ENCODE peak calls at places on chromosome 14, in six cellular contexts. V is AG04449, R is uterus, I is choroid plexus epithelial cell, Q is prostate gland, D is left ventricle myocardium inferior. P is an unnamed sample.

GRCh38 chr14:32102152-32102787 is 25.2 kb downstream of the ARHGAP5 start:
- DNase-seq in D (no peak), I (no peak), Q (no peak), R (no peak), V (no peak), P (no peak)

GRCh38 chr14:65170768-65171251 is 68.5 kb upstream of the MAX start:
- DNase-seq in R (no peak), D (no peak), V (no peak), I (peak; percentile 86), Q (no peak), P (peak; percentile 81)

GRCh38 chr14:30754778-30755177 is 119.6 kb upstream of the COCH start:
- DNase-seq in I (no peak), R (no peak), V (no peak), Q (no peak), D (no peak), P (no peak)

GRCh38 chr14:31449971-31450610 is 7.2 kb downstream of the DTD2 start:
- DNase-seq in Q (no peak), D (no peak), V (no peak), I (peak; percentile 76), R (no peak), P (peak; percentile 61)

GRCh38 chr14:62081012-62081612 is 318.9 kb downstream of the SNAPC1 start:
- DNase-seq in I (no peak), D (no peak), R (no peak), Q (no peak), V (no peak), P (no peak)

GRCh38 chr14:77140937-77141591 is 527 bp downstream of the ZDHHC22 start:
- DNase-seq in R (no peak), V (no peak), Q (no peak), I (peak; percentile 38), D (no peak), P (peak; percentile 3)

GRCh38 chr14:47438650-47439140 is 236.7 kb downstream of the MDGA2 start:
- DNase-seq in D (no peak), Q (no peak), R (no peak), V (no peak), I (peak; percentile 53), P (peak; percentile 10)

GRCh38 chr14:56057071-56057865 is 60.9 kb upstream of the PELI2 start:
- DNase-seq in V (no peak), R (no peak), Q (no peak), D (no peak), I (no peak), P (no peak)

GRCh38 chr14:56005580-56006053 is 112.6 kb upstream of the PELI2 start:
- DNase-seq in Q (no peak), D (no peak), R (no peak), I (no peak), V (peak; percentile 45), P (peak; percentile 72)

GRCh38 chr14:31950760-31951637 is 126.1 kb upstream of the ARHGAP5 start:
- DNase-seq in V (no peak), D (peak; percentile 61), I (peak; percentile 53), R (peak; percentile 67), Q (no peak), P (peak; percentile 62)

GRCh38 chr14:21668377-21668776 is 5.2 kb downstream of the OR4E1 start:
- DNase-seq in D (no peak), V (no peak), I (peak; percentile 30), R (no peak), Q (no peak), P (peak; percentile 89)

GRCh38 chr14:87990687-87991086 is 2.3 kb downstream of the GALC start:
- DNase-seq in R (no peak), I (no peak), V (no peak), D (no peak), Q (no peak), P (no peak)

GRCh38 chr14:103298620-103299019 is 35.4 kb upstream of the EIF5 start:
- DNase-seq in Q (no peak), D (no peak), R (no peak), V (no peak), I (no peak), P (no peak)
- TF ChIP-seq CTCF in Q (no peak), D (no peak), R (no peak), V (no peak), I (no peak), P (no peak)

GRCh38 chr14:34713122-34713680 is 1.2 kb downstream of the CFL2 start:
- DNase-seq in V (no peak), I (no peak), Q (no peak), R (no peak), D (no peak), P (no peak)

GRCh38 chr14:34711808-34712712 is 2.3 kb downstream of the CFL2 start:
- DNase-seq in V (no peak), R (no peak), I (no peak), D (no peak), Q (no peak), P (no peak)

GRCh38 chr14:34710006-34710405 is 4.4 kb downstream of the CFL2 start:
- DNase-seq in Q (no peak), I (no peak), R (no peak), V (no peak), D (no peak), P (no peak)

GRCh38 chr14:34711169-34711568 is 3.2 kb downstream of the CFL2 start:
- DNase-seq in R (peak; percentile 26), D (no peak), I (peak; percentile 96), Q (no peak), V (peak; percentile 93), P (peak; percentile 92)

GRCh38 chr14:34710744-34711143 is 3.6 kb downstream of the CFL2 start:
- DNase-seq in D (no peak), I (peak; percentile 44), V (no peak), R (no peak), Q (no peak), P (peak; percentile 25)
- H3K4me3 ChIP-seq in D (peak overlapping the region; percentile 92), I (no peak overlapping the region), V (no peak overlapping the region), R (no peak overlapping the region), Q (no peak overlapping the region), P (no peak overlapping the region)

DNA sequence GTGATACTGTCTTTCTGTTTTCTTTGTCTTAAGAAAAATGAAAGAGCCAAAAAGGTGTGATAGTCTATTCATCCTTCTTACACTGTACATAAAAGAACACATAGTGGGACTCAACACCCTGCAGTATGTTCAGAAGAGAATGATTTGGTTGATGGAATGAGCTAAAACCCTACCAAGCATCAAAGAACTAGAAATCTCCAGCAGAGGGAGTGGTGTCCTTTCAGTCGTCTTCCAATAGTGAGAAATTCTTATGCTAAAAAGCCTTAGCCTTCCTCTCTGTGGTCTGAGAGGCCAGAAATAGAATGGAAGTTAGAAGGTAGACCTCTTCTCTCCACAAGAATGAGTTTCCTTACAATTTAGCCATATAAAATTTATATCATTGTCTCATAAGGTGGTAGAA is 393.4 kb upstream of the SEL1L start:
- DNase-seq in R (no peak), I (no peak), D (no peak), V (no peak), Q (no peak), P (no peak)
- TF ChIP-seq CTCF in R (no peak), I (no peak), D (peak; percentile 34), V (no peak), Q (no peak), P (no peak)

GRCh38 chr14:50335989-50336391 is 23.9 kb downstream of the DMAC2L start:
- DNase-seq in V (no peak), D (peak; percentile 38), Q (no peak), I (peak; percentile 69), R (no peak), P (peak; percentile 47)
- H3K4me3 ChIP-seq in V (no peak overlapping the region), D (no peak overlapping the region), Q (no peak overlapping the region), I (no peak overlapping the region), R (no peak overlapping the region), P (no peak overlapping the region)

GRCh38 chr14:89214221-89214965 is 202.6 kb downstream of the FOXN3 start:
- DNase-seq in R (no peak), I (no peak), D (peak; percentile 73), V (no peak), Q (peak; percentile 97), P (no peak)
- TF ChIP-seq CTCF in R (no peak), I (no peak), D (peak; percentile 36), V (no peak), Q (no peak), P (no peak)